ENCODE peak calls at places on chromosomes 5 and 9, in nine cellular contexts. S is adipocyte; A is cardiac muscle cell; D is K562; W is A673; K is right lobe of liver; N is heart left ventricle; M is heart right ventricle; R is CD8-positive, alpha-beta T cell. Y is an unnamed sample.

GRCh38 chr9:124280176-124280691 is 22.5 kb downstream of the NEK6 start:
- DNase-seq in K (peak; percentile 62), W (peak; percentile 77), S (peak; percentile 77), A (peak; percentile 93), N (peak; percentile 80), M (peak; percentile 71), R (no peak), D (no peak), Y (no peak)

GRCh38 chr5:109516385-109516784 is 106.6 kb upstream of the PJA2 start:
- DNase-seq in R (no peak), D (no peak), K (no peak), M (no peak), W (no peak), S (peak; percentile 87), A (no peak), N (no peak), Y (no peak)

GRCh38 chr9:7777776-7778175 is 21.8 kb downstream of the DMAC1 start:
- DNase-seq in R (no peak), A (no peak), S (no peak), M (no peak), W (no peak), D (no peak), N (no peak), K (no peak), Y (no peak)

GRCh38 chr5:175460126-175460525 is 16.1 kb upstream of the DRD1 start:
- DNase-seq in M (no peak), N (no peak), A (peak; percentile 21), R (no peak), D (peak; percentile 21), W (peak; percentile 21), S (peak; percentile 51), K (no peak), Y (no peak)

GRCh38 chr9:29021632-29022031 is 1448.4 kb upstream of the C9orf72 start:
- DNase-seq in S (no peak), K (no peak), N (no peak), W (peak; percentile 84), M (no peak), D (no peak), R (no peak), A (no peak), Y (no peak)

GRCh38 chr5:4065472-4066320 is 470.1 kb downstream of the IRX1 start:
- DNase-seq in M (no peak), N (no peak), D (no peak), A (no peak), W (no peak), R (no peak), K (no peak), S (no peak), Y (no peak)

GRCh38 chr5:32710859-32711692 is at the start of gene NPR3:
- DNase-seq in D (no peak), K (peak; percentile 43), W (peak; percentile 49), S (peak; percentile 89), R (no peak), M (no peak), N (peak; percentile 30), A (peak; percentile 48), Y (peak; percentile 44)

GRCh38 chr5:891837-892389 is 688 bp downstream of the BRD9 start:
- DNase-seq in M (no peak), W (peak; percentile 10), S (peak; percentile 53), A (peak; percentile 30), N (no peak), K (peak; percentile 35), R (no peak), D (peak; percentile 35), Y (no peak)

GRCh38 chr5:110785356-110785755 is 46.5 kb downstream of the SLC25A46 start:
- DNase-seq in N (no peak), K (no peak), W (no peak), S (peak; percentile 61), D (no peak), R (no peak), M (no peak), A (peak; percentile 74), Y (peak; percentile 60)

GRCh38 chr9:34571180-34571800 is 18.2 kb downstream of the CNTFR start:
- DNase-seq in W (no peak), D (no peak), S (no peak), M (no peak), N (no peak), R (no peak), K (no peak), A (peak; percentile 62), Y (no peak)

GRCh38 chr5:85278193-85278592 is 893.5 kb upstream of the EDIL3 start:
- DNase-seq in D (no peak), S (no peak), M (no peak), W (no peak), K (no peak), N (no peak), R (no peak), A (no peak), Y (no peak)

GRCh38 chr5:15926586-15926985 is 253.0 kb downstream of the MARCHF11 start:
- DNase-seq in D (no peak), R (no peak), S (peak; percentile 41), A (no peak), M (no peak), W (peak; percentile 19), N (no peak), K (no peak), Y (no peak)

GRCh38 chr9:20651926-20652325 is 29.6 kb upstream of the MLLT3 start:
- DNase-seq in R (no peak), K (no peak), N (no peak), M (no peak), W (no peak), S (no peak), D (no peak), A (no peak), Y (no peak)

GRCh38 chr5:55621218-55621617 is 86.5 kb upstream of the PLPP1 start:
- DNase-seq in D (no peak), K (peak; percentile 49), N (no peak), W (no peak), R (no peak), A (no peak), M (no peak), S (peak; percentile 35), Y (no peak)

GRCh38 chr5:37400501-37400900 is 21.4 kb downstream of the WDR70 start:
- DNase-seq in M (no peak), N (no peak), A (no peak), D (no peak), S (no peak), R (no peak), K (no peak), W (no peak), Y (no peak)

GRCh38 chr5:35016179-35017056 is 31.3 kb downstream of the AGXT2 start:
- DNase-seq in D (no peak), N (no peak), R (no peak), W (no peak), K (no peak), M (no peak), A (no peak), S (no peak), Y (no peak)

GRCh38 chr9:83441390-83441789 is 96.8 kb downstream of the FRMD3 start:
- DNase-seq in A (no peak), W (no peak), N (no peak), M (no peak), R (no peak), D (no peak), K (no peak), S (peak; percentile 65), Y (no peak)

GRCh38 chr5:140926211-140926902 is at the start of gene PCDHAC1:
- DNase-seq in M (peak; percentile 60), A (peak; percentile 69), W (peak; percentile 95), D (peak; percentile 11), R (no peak), N (peak; percentile 67), S (peak; percentile 43), K (peak; percentile 85), Y (peak; percentile 81)

GRCh38 chr9:134662143-134662876 is 20.7 kb downstream of the COL5A1 start:
- DNase-seq in R (no peak), M (peak; percentile 68), S (peak; percentile 96), A (peak; percentile 95), D (no peak), K (peak; percentile 11), W (no peak), N (peak; percentile 72), Y (peak; percentile 93)
- H3K4me3 ChIP-seq in R (no peak overlapping the region), M (no peak overlapping the region), S (no peak overlapping the region), A (no peak overlapping the region), D (no peak overlapping the region), K (no peak overlapping the region), W (no peak overlapping the region), N (no peak overlapping the region), Y (no peak overlapping the region)

DNA sequence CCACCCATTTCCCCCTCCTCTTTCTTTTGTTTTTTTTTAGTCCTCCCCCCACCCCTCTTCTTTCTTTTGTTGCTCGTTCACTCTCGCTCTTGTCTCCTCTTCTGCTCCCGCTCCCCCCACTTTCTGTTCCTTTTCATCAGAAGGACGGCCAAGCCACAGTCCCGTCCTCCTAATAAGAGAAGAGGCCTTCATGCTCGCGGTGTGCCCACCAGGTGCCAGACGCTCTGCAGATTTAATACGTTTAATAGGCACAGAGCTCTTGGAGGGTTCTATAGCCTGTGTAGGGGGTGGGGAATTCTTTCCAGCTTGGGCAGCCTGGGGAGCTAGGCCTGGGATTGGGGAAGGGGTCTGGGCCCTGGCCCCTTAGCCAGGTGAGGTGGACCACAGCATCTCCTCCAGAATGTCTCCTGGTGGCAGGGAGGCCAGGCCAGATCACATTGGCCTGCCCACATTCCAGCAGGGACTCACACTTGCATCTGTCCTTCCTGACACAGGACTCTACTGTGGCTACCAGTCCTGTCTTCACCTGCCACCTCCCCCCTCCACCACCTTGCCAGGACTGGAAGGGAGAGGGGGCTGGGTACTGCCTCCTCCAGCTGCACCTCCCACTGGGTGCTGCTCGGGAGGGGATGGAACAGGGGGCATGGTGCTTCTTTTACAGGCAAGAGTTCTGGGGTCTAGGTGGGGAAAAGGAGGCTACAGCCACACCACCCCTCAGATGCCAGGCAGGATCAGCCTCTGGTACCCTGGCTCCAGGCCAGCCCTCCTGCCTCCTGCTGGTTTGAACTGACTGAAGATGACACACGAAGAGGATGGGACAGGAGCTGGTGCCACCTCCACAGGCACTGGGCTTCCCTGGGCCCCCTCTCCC is 6.1 kb upstream of the BARX1 start:
- DNase-seq in W (no peak), R (no peak), S (no peak), M (no peak), K (no peak), D (no peak), N (no peak), A (no peak), Y (no peak)
- H3K36me3 ChIP-seq in W (no peaks in the 10 kb centered on the region), R (no peaks in the 10 kb centered on the region), S (no peaks in the 10 kb centered on the region), M (no peaks in the 10 kb centered on the region), K (no peaks in the 10 kb centered on the region), D (no peaks in the 10 kb centered on the region), N (no peaks in the 10 kb centered on the region), A (no peaks in the 10 kb centered on the region), Y (no peaks in the 10 kb centered on the region)

GRCh38 chr5:178984145-178985072 is 10.7 kb downstream of the GRM6 start:
- DNase-seq in K (no peak), A (no peak), S (no peak), W (no peak), D (no peak), M (no peak), R (no peak), N (no peak), Y (no peak)
- H3K9me3 ChIP-seq in K (peaks cover 3% of the 10 kb centered on the region), A (no peaks in the 10 kb centered on the region), S (peaks cover 26% of the 10 kb centered on the region), W (peaks cover 6% of the 10 kb centered on the region), D (no peaks in the 10 kb centered on the region), M (no peaks in the 10 kb centered on the region), R (no peaks in the 10 kb centered on the region), N (peaks cover 83% of the 10 kb centered on the region), Y (peaks cover 9% of the 10 kb centered on the region)

DNA sequence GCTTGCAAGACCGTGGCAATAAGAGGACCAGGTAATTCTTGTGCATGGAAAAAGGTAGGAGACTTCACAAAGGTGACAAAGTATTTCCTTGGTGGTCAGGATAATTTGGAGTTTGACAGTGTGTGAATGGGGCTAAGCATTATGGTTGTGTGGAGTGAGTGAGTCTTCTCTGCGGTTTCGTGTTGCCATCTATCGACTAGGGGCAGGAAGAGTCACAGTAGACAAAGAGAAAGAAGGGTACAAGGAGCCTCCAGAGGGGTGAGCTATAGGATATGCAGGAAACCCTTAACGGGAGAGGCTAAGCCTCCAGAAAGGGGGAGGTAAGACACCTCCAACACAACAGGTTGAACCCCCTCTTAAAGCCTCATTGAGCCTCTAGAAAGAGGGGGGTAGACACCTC is 64.0 kb upstream of the RANBP6 start:
- DNase-seq in R (no peak), N (no peak), A (no peak), S (no peak), D (peak; percentile 38), M (no peak), K (no peak), W (no peak), Y (no peak)
- H3K4me3 ChIP-seq in R (no peak overlapping the region), N (peak overlapping the region; percentile 50), A (peak overlapping the region; percentile 25), S (peak overlapping the region; percentile 87), D (peak overlapping the region; percentile 35), M (no peak overlapping the region), K (no peak overlapping the region), W (peak overlapping the region; percentile 42), Y (no peak overlapping the region)